ENCODE peak calls at places on chromosome 15, in six cellular contexts. One of them, this sample, is unnamed.

GRCh38 chr15:41544650-41545015 is 576 bp upstream of the RPAP1 start:
- DNase-seq in PC-3: no peak
- DNase-seq in endothelial cell of umbilical vein: no peak
- DNase-seq in heart left ventricle: no peak
- DNase-seq in tibial nerve: no peak
- DNase-seq in cardiac muscle cell: no peak
- DNase-seq in this sample: peak; percentile 56

GRCh38 chr15:94262201-94262600 is 30.8 kb downstream of the MCTP2 start:
- DNase-seq in cardiac muscle cell: no peak
- DNase-seq in endothelial cell of umbilical vein: no peak
- DNase-seq in tibial nerve: no peak
- DNase-seq in heart left ventricle: no peak
- DNase-seq in PC-3: no peak
- DNase-seq in this sample: no peak

GRCh38 chr15:28948036-28948435 is 62.3 kb downstream of the APBA2 start:
- DNase-seq in tibial nerve: no peak
- DNase-seq in cardiac muscle cell: no peak
- DNase-seq in endothelial cell of umbilical vein: no peak
- DNase-seq in heart left ventricle: no peak
- DNase-seq in PC-3: no peak
- DNase-seq in this sample: no peak

GRCh38 chr15:68526269-68526668 is 52.5 kb upstream of the CORO2B start:
- DNase-seq in cardiac muscle cell: no peak
- DNase-seq in heart left ventricle: no peak
- DNase-seq in tibial nerve: no peak
- DNase-seq in endothelial cell of umbilical vein: no peak
- DNase-seq in PC-3: peak; percentile 38
- DNase-seq in this sample: no peak

GRCh38 chr15:23073890-23074631 is 34.7 kb upstream of the TUBGCP5 start:
- DNase-seq in endothelial cell of umbilical vein: no peak
- DNase-seq in heart left ventricle: no peak
- DNase-seq in cardiac muscle cell: no peak
- DNase-seq in tibial nerve: no peak
- DNase-seq in PC-3: peak; percentile 57
- DNase-seq in this sample: no peak

GRCh38 chr15:56835598-56836275 is 82.7 kb upstream of the TCF12 start:
- DNase-seq in heart left ventricle: peak; percentile 32
- DNase-seq in cardiac muscle cell: no peak
- DNase-seq in PC-3: no peak
- DNase-seq in tibial nerve: no peak
- DNase-seq in endothelial cell of umbilical vein: no peak
- DNase-seq in this sample: no peak

GRCh38 chr15:48866141-48866563 is 11.8 kb upstream of the EID1 start:
- DNase-seq in PC-3: peak; percentile 68
- DNase-seq in heart left ventricle: no peak
- DNase-seq in cardiac muscle cell: no peak
- DNase-seq in tibial nerve: no peak
- DNase-seq in endothelial cell of umbilical vein: no peak
- DNase-seq in this sample: no peak

GRCh38 chr15:43211336-43211735 is 9.5 kb downstream of the EPB42 start:
- DNase-seq in PC-3: no peak
- DNase-seq in cardiac muscle cell: no peak
- DNase-seq in endothelial cell of umbilical vein: no peak
- DNase-seq in heart left ventricle: no peak
- DNase-seq in tibial nerve: no peak
- DNase-seq in this sample: no peak

GRCh38 chr15:50358805-50359204 is 3.8 kb upstream of the GABPB1 start:
- DNase-seq in tibial nerve: no peak
- DNase-seq in heart left ventricle: no peak
- DNase-seq in PC-3: peak; percentile 60
- DNase-seq in endothelial cell of umbilical vein: peak; percentile 41
- DNase-seq in cardiac muscle cell: peak; percentile 5
- DNase-seq in this sample: no peak

GRCh38 chr15:38672814-38673292 is 108.2 kb upstream of the RASGRP1 start:
- DNase-seq in heart left ventricle: no peak
- DNase-seq in endothelial cell of umbilical vein: no peak
- DNase-seq in tibial nerve: no peak
- DNase-seq in cardiac muscle cell: no peak
- DNase-seq in PC-3: no peak
- DNase-seq in this sample: no peak

GRCh38 chr15:82538961-82539689 is 1.1 kb downstream of the RPS17 start:
- DNase-seq in tibial nerve: no peak
- DNase-seq in PC-3: no peak
- DNase-seq in endothelial cell of umbilical vein: peak; percentile 20
- DNase-seq in heart left ventricle: no peak
- DNase-seq in cardiac muscle cell: no peak
- DNase-seq in this sample: no peak

GRCh38 chr15:33278816-33279612 is 31.8 kb upstream of the RYR3 start:
- DNase-seq in heart left ventricle: no peak
- DNase-seq in PC-3: peak; percentile 96
- DNase-seq in endothelial cell of umbilical vein: peak; percentile 76
- DNase-seq in cardiac muscle cell: no peak
- DNase-seq in tibial nerve: no peak
- DNase-seq in this sample: no peak

GRCh38 chr15:52012210-52012609 is 6.8 kb upstream of the MAPK6 start:
- DNase-seq in tibial nerve: no peak
- DNase-seq in cardiac muscle cell: no peak
- DNase-seq in endothelial cell of umbilical vein: no peak
- DNase-seq in PC-3: no peak
- DNase-seq in heart left ventricle: no peak
- DNase-seq in this sample: no peak

GRCh38 chr15:89912674-89913396 is at the start of gene ARPIN:
- DNase-seq in cardiac muscle cell: peak; percentile 79
- DNase-seq in tibial nerve: no peak
- DNase-seq in endothelial cell of umbilical vein: peak; percentile 38
- DNase-seq in PC-3: peak; percentile 44
- DNase-seq in heart left ventricle: peak; percentile 65
- DNase-seq in this sample: peak; percentile 74

GRCh38 chr15:66105286-66105984 is 148.1 kb downstream of the MEGF11 start:
- DNase-seq in heart left ventricle: no peak
- DNase-seq in cardiac muscle cell: no peak
- DNase-seq in endothelial cell of umbilical vein: no peak
- DNase-seq in tibial nerve: no peak
- DNase-seq in PC-3: no peak
- DNase-seq in this sample: no peak

GRCh38 chr15:52183562-52184173 is 7.5 kb downstream of the GNB5 start:
- DNase-seq in PC-3: peak; percentile 51
- DNase-seq in heart left ventricle: no peak
- DNase-seq in tibial nerve: no peak
- DNase-seq in endothelial cell of umbilical vein: peak; percentile 51
- DNase-seq in cardiac muscle cell: peak; percentile 61
- DNase-seq in this sample: no peak

GRCh38 chr15:41695750-41696436 is 35.7 kb downstream of the MGA start:
- DNase-seq in PC-3: peak; percentile 68
- DNase-seq in heart left ventricle: no peak
- DNase-seq in tibial nerve: no peak
- DNase-seq in cardiac muscle cell: peak; percentile 14
- DNase-seq in endothelial cell of umbilical vein: peak; percentile 77
- DNase-seq in this sample: no peak

GRCh38 chr15:59200560-59200959 is 6.1 kb upstream of the LDHAL6B start:
- DNase-seq in PC-3: peak; percentile 50
- DNase-seq in endothelial cell of umbilical vein: no peak
- DNase-seq in heart left ventricle: no peak
- DNase-seq in tibial nerve: no peak
- DNase-seq in cardiac muscle cell: no peak
- DNase-seq in this sample: no peak

GRCh38 chr15:58306591-58307312 is 125.0 kb upstream of the LIPC start:
- DNase-seq in cardiac muscle cell: no peak
- DNase-seq in tibial nerve: no peak
- DNase-seq in heart left ventricle: no peak
- DNase-seq in endothelial cell of umbilical vein: no peak
- DNase-seq in PC-3: no peak
- DNase-seq in this sample: no peak

GRCh38 chr15:59644757-59645156 is 12.6 kb downstream of the GTF2A2 start:
- DNase-seq in cardiac muscle cell: no peak
- DNase-seq in endothelial cell of umbilical vein: no peak
- DNase-seq in PC-3: no peak
- DNase-seq in heart left ventricle: no peak
- DNase-seq in tibial nerve: no peak
- DNase-seq in this sample: no peak

GRCh38 chr15:49898575-49899283 is 220.3 kb downstream of the ATP8B4 start:
- DNase-seq in endothelial cell of umbilical vein: no peak
- DNase-seq in heart left ventricle: no peak
- DNase-seq in PC-3: no peak
- DNase-seq in cardiac muscle cell: no peak
- DNase-seq in tibial nerve: no peak
- DNase-seq in this sample: no peak

GRCh38 chr15:38551720-38552627 is 12.6 kb downstream of the RASGRP1 start:
- DNase-seq in cardiac muscle cell: no peak
- DNase-seq in heart left ventricle: no peak
- DNase-seq in endothelial cell of umbilical vein: no peak
- DNase-seq in PC-3: no peak
- DNase-seq in tibial nerve: no peak
- DNase-seq in this sample: no peak

GRCh38 chr15:49622561-49622960 is 1.7 kb downstream of the DTWD1 start:
- DNase-seq in cardiac muscle cell: no peak
- DNase-seq in heart left ventricle: no peak
- DNase-seq in tibial nerve: no peak
- DNase-seq in endothelial cell of umbilical vein: no peak
- DNase-seq in PC-3: no peak
- DNase-seq in this sample: no peak

GRCh38 chr15:85024509-85025336 is 43.1 kb downstream of the PDE8A start:
- DNase-seq in tibial nerve: no peak
- DNase-seq in PC-3: peak; percentile 77
- DNase-seq in endothelial cell of umbilical vein: no peak
- DNase-seq in heart left ventricle: no peak
- DNase-seq in cardiac muscle cell: no peak
- DNase-seq in this sample: no peak

GRCh38 chr15:54803139-54803808 is 393.5 kb downstream of the RSL24D1 start:
- DNase-seq in tibial nerve: no peak
- DNase-seq in heart left ventricle: no peak
- DNase-seq in PC-3: peak; percentile 52
- DNase-seq in endothelial cell of umbilical vein: no peak
- DNase-seq in cardiac muscle cell: no peak
- DNase-seq in this sample: no peak

GRCh38 chr15:84926491-84927220 is 42.2 kb downstream of the SLC28A1 start:
- DNase-seq in heart left ventricle: no peak
- DNase-seq in PC-3: peak; percentile 61
- DNase-seq in endothelial cell of umbilical vein: no peak
- DNase-seq in cardiac muscle cell: no peak
- DNase-seq in tibial nerve: no peak
- DNase-seq in this sample: no peak

GRCh38 chr15:99168601-99169580 is 64.0 kb downstream of the SYNM start:
- DNase-seq in PC-3: no peak
- DNase-seq in tibial nerve: no peak
- DNase-seq in heart left ventricle: no peak
- DNase-seq in cardiac muscle cell: no peak
- DNase-seq in endothelial cell of umbilical vein: no peak
- DNase-seq in this sample: no peak
- H3K27ac ChIP-seq in PC-3: no peak overlapping the region
- H3K27ac ChIP-seq in tibial nerve: peak overlapping the region; percentile 79
- H3K27ac ChIP-seq in heart left ventricle: peak overlapping the region; percentile 69
- H3K27ac ChIP-seq in cardiac muscle cell: peak overlapping the region; percentile 88
- H3K27ac ChIP-seq in endothelial cell of umbilical vein: no peak overlapping the region
- H3K27ac ChIP-seq in this sample: peak overlapping the region; percentile 94

GRCh38 chr15:77144492-77145070 is 73.7 kb upstream of the TSPAN3 start:
- DNase-seq in cardiac muscle cell: no peak
- DNase-seq in heart left ventricle: no peak
- DNase-seq in tibial nerve: no peak
- DNase-seq in endothelial cell of umbilical vein: no peak
- DNase-seq in PC-3: peak; percentile 4
- DNase-seq in this sample: no peak
- H3K4me3 ChIP-seq in cardiac muscle cell: no peak overlapping the region
- H3K4me3 ChIP-seq in heart left ventricle: no peak overlapping the region
- H3K4me3 ChIP-seq in tibial nerve: no peak overlapping the region
- H3K4me3 ChIP-seq in endothelial cell of umbilical vein: no peak overlapping the region
- H3K4me3 ChIP-seq in PC-3: no peak overlapping the region
- H3K4me3 ChIP-seq in this sample: no peak overlapping the region

DNA sequence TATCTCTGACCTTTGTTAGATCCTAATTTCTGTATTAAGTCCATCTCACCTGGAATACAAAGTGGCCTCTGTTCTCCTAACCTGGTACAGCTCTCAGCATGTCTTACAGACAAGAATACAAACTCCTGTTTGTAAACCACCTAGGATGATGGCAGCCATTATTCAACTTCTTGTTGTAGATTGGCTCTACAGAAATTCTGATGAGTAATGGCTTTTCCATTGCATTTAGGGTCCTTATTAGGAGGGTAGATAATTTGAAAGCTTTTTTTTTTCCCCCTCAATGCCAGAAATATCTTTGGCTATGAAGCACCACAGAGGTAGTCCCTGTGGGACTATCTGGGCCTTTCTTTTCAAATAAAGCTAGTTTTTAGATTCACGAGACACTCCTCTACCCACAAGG is 9.8 kb downstream of the NR2E3 start:
- DNase-seq in endothelial cell of umbilical vein: no peak
- DNase-seq in heart left ventricle: no peak
- DNase-seq in cardiac muscle cell: no peak
- DNase-seq in tibial nerve: no peak
- DNase-seq in PC-3: no peak
- DNase-seq in this sample: no peak
- H3K9me3 ChIP-seq in endothelial cell of umbilical vein: no peaks in the 10 kb centered on the region
- H3K9me3 ChIP-seq in heart left ventricle: peaks cover 7% of the 10 kb centered on the region
- H3K9me3 ChIP-seq in cardiac muscle cell: no peaks in the 10 kb centered on the region
- H3K9me3 ChIP-seq in tibial nerve: peaks cover 57% of the 10 kb centered on the region
- H3K9me3 ChIP-seq in PC-3: peaks cover 7% of the 10 kb centered on the region
- H3K9me3 ChIP-seq in this sample: peaks cover 41% of the 10 kb centered on the region

GRCh38 chr15:93228546-93228945 is 139.5 kb upstream of the RGMA start:
- DNase-seq in tibial nerve: no peak
- DNase-seq in endothelial cell of umbilical vein: no peak
- DNase-seq in cardiac muscle cell: no peak
- DNase-seq in heart left ventricle: no peak
- DNase-seq in PC-3: no peak
- DNase-seq in this sample: no peak
- H3K27ac ChIP-seq in tibial nerve: no peak overlapping the region
- H3K27ac ChIP-seq in endothelial cell of umbilical vein: no peak overlapping the region
- H3K27ac ChIP-seq in cardiac muscle cell: no peak overlapping the region
- H3K27ac ChIP-seq in heart left ventricle: no peak overlapping the region
- H3K27ac ChIP-seq in PC-3: no peak overlapping the region
- H3K27ac ChIP-seq in this sample: no peak overlapping the region

GRCh38 chr15:70215951-70216350 is 118.2 kb upstream of the TLE3 start:
- DNase-seq in tibial nerve: no peak
- DNase-seq in heart left ventricle: no peak
- DNase-seq in cardiac muscle cell: no peak
- DNase-seq in PC-3: no peak
- DNase-seq in endothelial cell of umbilical vein: no peak
- DNase-seq in this sample: no peak
- H3K4me3 ChIP-seq in tibial nerve: no peak overlapping the region
- H3K4me3 ChIP-seq in heart left ventricle: no peak overlapping the region
- H3K4me3 ChIP-seq in cardiac muscle cell: no peak overlapping the region
- H3K4me3 ChIP-seq in PC-3: no peak overlapping the region
- H3K4me3 ChIP-seq in endothelial cell of umbilical vein: no peak overlapping the region
- H3K4me3 ChIP-seq in this sample: no peak overlapping the region

DNA sequence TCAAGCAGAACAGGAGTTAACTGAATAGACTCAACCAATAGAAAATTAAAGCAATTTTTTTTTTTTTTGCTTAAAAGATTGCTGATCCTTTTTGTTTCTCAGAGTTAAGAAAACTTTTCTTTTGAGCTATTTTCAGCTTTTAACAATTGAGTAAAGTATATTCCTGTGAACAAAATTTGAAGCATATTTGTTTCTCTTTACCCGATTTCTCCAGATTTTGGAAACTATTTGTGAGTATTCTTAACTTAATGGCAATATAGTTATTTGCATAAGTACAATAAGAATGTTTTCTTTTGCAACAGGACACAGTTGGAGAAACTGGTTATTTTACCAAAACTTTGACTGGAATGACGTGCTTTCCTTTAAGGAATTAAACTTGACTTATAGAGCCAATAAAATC is 53.4 kb upstream of the C15orf39 start:
- DNase-seq in PC-3: no peak
- DNase-seq in tibial nerve: no peak
- DNase-seq in cardiac muscle cell: no peak
- DNase-seq in heart left ventricle: no peak
- DNase-seq in endothelial cell of umbilical vein: no peak
- DNase-seq in this sample: no peak
- H3K9me3 ChIP-seq in PC-3: no peaks in the 10 kb centered on the region
- H3K9me3 ChIP-seq in tibial nerve: peaks cover 43% of the 10 kb centered on the region
- H3K9me3 ChIP-seq in cardiac muscle cell: no peaks in the 10 kb centered on the region
- H3K9me3 ChIP-seq in heart left ventricle: peaks cover 4% of the 10 kb centered on the region
- H3K9me3 ChIP-seq in endothelial cell of umbilical vein: no peaks in the 10 kb centered on the region
- H3K9me3 ChIP-seq in this sample: peaks cover 10% of the 10 kb centered on the region

GRCh38 chr15:63083541-63083940 is 38.1 kb upstream of the LACTB start:
- DNase-seq in tibial nerve: no peak
- DNase-seq in PC-3: no peak
- DNase-seq in endothelial cell of umbilical vein: no peak
- DNase-seq in heart left ventricle: no peak
- DNase-seq in cardiac muscle cell: no peak
- DNase-seq in this sample: no peak
- H3K27ac ChIP-seq in tibial nerve: no peak overlapping the region
- H3K27ac ChIP-seq in PC-3: no peak overlapping the region
- H3K27ac ChIP-seq in endothelial cell of umbilical vein: no peak overlapping the region
- H3K27ac ChIP-seq in heart left ventricle: no peak overlapping the region
- H3K27ac ChIP-seq in cardiac muscle cell: peak overlapping the region; percentile 37
- H3K27ac ChIP-seq in this sample: no peak overlapping the region